ENCODE peak calls at places on chromosome 3, in eight cellular contexts. One of them, this sample, is unnamed. For H3K4me1, the result is how much of the 10 kb centered on the place peaks cover.

GRCh38 chr3:164208026-164208425 is 870.3 kb downstream of the SI start:
- DNase-seq in kidney: no peak
- DNase-seq in psoas muscle: no peak
- DNase-seq in esophagus muscularis mucosa: no peak
- DNase-seq in A549: no peak
- DNase-seq in breast epithelium: no peak
- DNase-seq in left ventricle myocardium inferior: no peak
- DNase-seq in upper lobe of right lung: no peak
- DNase-seq in this sample: no peak

GRCh38 chr3:36175916-36176461 is 204.3 kb upstream of the STAC start:
- DNase-seq in kidney: no peak
- DNase-seq in psoas muscle: no peak
- DNase-seq in esophagus muscularis mucosa: no peak
- DNase-seq in A549: no peak
- DNase-seq in breast epithelium: no peak
- DNase-seq in left ventricle myocardium inferior: no peak
- DNase-seq in upper lobe of right lung: no peak
- DNase-seq in this sample: no peak

GRCh38 chr3:111241960-111242359 is 170.3 kb downstream of the NECTIN3 start:
- DNase-seq in kidney: no peak
- DNase-seq in psoas muscle: no peak
- DNase-seq in esophagus muscularis mucosa: no peak
- DNase-seq in A549: no peak
- DNase-seq in breast epithelium: no peak
- DNase-seq in left ventricle myocardium inferior: no peak
- DNase-seq in upper lobe of right lung: peak
- DNase-seq in this sample: no peak

GRCh38 chr3:181637056-181637798 is 74.5 kb upstream of the SOX2 start:
- DNase-seq in kidney: no peak
- DNase-seq in psoas muscle: no peak
- DNase-seq in esophagus muscularis mucosa: no peak
- DNase-seq in A549: no peak
- DNase-seq in breast epithelium: no peak
- DNase-seq in left ventricle myocardium inferior: no peak
- DNase-seq in upper lobe of right lung: no peak
- DNase-seq in this sample: no peak

GRCh38 chr3:146163584-146163983 is 2.6 kb upstream of the PLOD2 start:
- DNase-seq in kidney: no peak
- DNase-seq in psoas muscle: no peak
- DNase-seq in esophagus muscularis mucosa: no peak
- DNase-seq in A549: peak
- DNase-seq in breast epithelium: no peak
- DNase-seq in left ventricle myocardium inferior: no peak
- DNase-seq in upper lobe of right lung: no peak
- DNase-seq in this sample: no peak

GRCh38 chr3:69869643-69870042 is 129.9 kb upstream of the SAMMSON start:
- DNase-seq in kidney: no peak
- DNase-seq in psoas muscle: no peak
- DNase-seq in esophagus muscularis mucosa: no peak
- DNase-seq in A549: peak
- DNase-seq in breast epithelium: no peak
- DNase-seq in left ventricle myocardium inferior: no peak
- DNase-seq in upper lobe of right lung: no peak
- DNase-seq in this sample: no peak

GRCh38 chr3:186663351-186664118 is 2.3 kb upstream of the HRG start:
- DNase-seq in kidney: no peak
- DNase-seq in psoas muscle: no peak
- DNase-seq in esophagus muscularis mucosa: no peak
- DNase-seq in A549: no peak
- DNase-seq in breast epithelium: no peak
- DNase-seq in left ventricle myocardium inferior: no peak
- DNase-seq in upper lobe of right lung: no peak
- DNase-seq in this sample: no peak

GRCh38 chr3:60512506-60512905 is 738.7 kb downstream of the FHIT start:
- DNase-seq in kidney: no peak
- DNase-seq in psoas muscle: no peak
- DNase-seq in esophagus muscularis mucosa: no peak
- DNase-seq in A549: no peak
- DNase-seq in breast epithelium: no peak
- DNase-seq in left ventricle myocardium inferior: no peak
- DNase-seq in upper lobe of right lung: no peak
- DNase-seq in this sample: no peak

GRCh38 chr3:158918008-158918407 is 116.2 kb downstream of the MFSD1 start:
- DNase-seq in kidney: no peak
- DNase-seq in psoas muscle: no peak
- DNase-seq in esophagus muscularis mucosa: peak
- DNase-seq in A549: peak
- DNase-seq in breast epithelium: no peak
- DNase-seq in left ventricle myocardium inferior: no peak
- DNase-seq in upper lobe of right lung: no peak
- DNase-seq in this sample: no peak

GRCh38 chr3:4060608-4061007 is 242.6 kb upstream of the SETMAR start:
- DNase-seq in kidney: no peak
- DNase-seq in psoas muscle: no peak
- DNase-seq in esophagus muscularis mucosa: no peak
- DNase-seq in A549: no peak
- DNase-seq in breast epithelium: no peak
- DNase-seq in left ventricle myocardium inferior: no peak
- DNase-seq in upper lobe of right lung: no peak
- DNase-seq in this sample: no peak

GRCh38 chr3:63458405-63458804 is 180.3 kb downstream of the SYNPR start:
- DNase-seq in kidney: no peak
- DNase-seq in psoas muscle: no peak
- DNase-seq in esophagus muscularis mucosa: no peak
- DNase-seq in A549: no peak
- DNase-seq in breast epithelium: no peak
- DNase-seq in left ventricle myocardium inferior: no peak
- DNase-seq in upper lobe of right lung: no peak
- DNase-seq in this sample: no peak

GRCh38 chr3:190319660-190320059 is 2.6 kb downstream of the CLDN1 start:
- DNase-seq in kidney: no peak
- DNase-seq in psoas muscle: no peak
- DNase-seq in esophagus muscularis mucosa: no peak
- DNase-seq in A549: no peak
- DNase-seq in breast epithelium: no peak
- DNase-seq in left ventricle myocardium inferior: no peak
- DNase-seq in upper lobe of right lung: no peak
- DNase-seq in this sample: no peak
- H3K4me3 ChIP-seq in kidney: peak
- H3K4me3 ChIP-seq in psoas muscle: no peak
- H3K4me3 ChIP-seq in esophagus muscularis mucosa: no peak
- H3K4me3 ChIP-seq in A549: peak
- H3K4me3 ChIP-seq in breast epithelium: no peak
- H3K4me3 ChIP-seq in left ventricle myocardium inferior: no peak
- H3K4me3 ChIP-seq in upper lobe of right lung: peak
- H3K4me3 ChIP-seq in this sample: peak

DNA sequence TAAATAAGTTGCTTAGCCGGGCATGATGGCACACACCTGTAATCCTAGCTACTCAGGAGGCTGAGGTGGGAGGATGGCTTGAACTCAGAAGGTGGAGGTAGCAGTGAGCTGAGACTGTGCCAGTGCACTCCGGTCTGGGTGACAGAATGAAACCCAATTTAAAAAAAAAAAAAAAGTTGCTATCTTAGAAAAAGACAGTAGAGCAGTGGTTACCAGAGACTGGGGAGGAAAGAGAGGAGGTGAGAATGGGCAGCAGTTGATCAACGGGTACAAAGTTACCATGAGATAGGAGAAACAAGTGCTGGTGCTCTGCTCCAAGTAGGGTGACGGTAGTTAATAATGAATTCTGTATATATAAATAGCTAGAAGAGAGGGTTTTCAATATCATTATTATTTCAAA is 821 bp upstream of the CCR2 start:
- DNase-seq in kidney: no peak
- DNase-seq in psoas muscle: no peak
- DNase-seq in esophagus muscularis mucosa: peak
- DNase-seq in A549: no peak
- DNase-seq in breast epithelium: no peak
- DNase-seq in left ventricle myocardium inferior: no peak
- DNase-seq in upper lobe of right lung: no peak
- DNase-seq in this sample: no peak
- H3K4me1 ChIP-seq in kidney: under half
- H3K4me1 ChIP-seq in psoas muscle: under half
- H3K4me1 ChIP-seq in esophagus muscularis mucosa: under half
- H3K4me1 ChIP-seq in A549: under half
- H3K4me1 ChIP-seq in breast epithelium: under half
- H3K4me1 ChIP-seq in left ventricle myocardium inferior: under half
- H3K4me1 ChIP-seq in upper lobe of right lung: under half
- H3K4me1 ChIP-seq in this sample: under half

DNA sequence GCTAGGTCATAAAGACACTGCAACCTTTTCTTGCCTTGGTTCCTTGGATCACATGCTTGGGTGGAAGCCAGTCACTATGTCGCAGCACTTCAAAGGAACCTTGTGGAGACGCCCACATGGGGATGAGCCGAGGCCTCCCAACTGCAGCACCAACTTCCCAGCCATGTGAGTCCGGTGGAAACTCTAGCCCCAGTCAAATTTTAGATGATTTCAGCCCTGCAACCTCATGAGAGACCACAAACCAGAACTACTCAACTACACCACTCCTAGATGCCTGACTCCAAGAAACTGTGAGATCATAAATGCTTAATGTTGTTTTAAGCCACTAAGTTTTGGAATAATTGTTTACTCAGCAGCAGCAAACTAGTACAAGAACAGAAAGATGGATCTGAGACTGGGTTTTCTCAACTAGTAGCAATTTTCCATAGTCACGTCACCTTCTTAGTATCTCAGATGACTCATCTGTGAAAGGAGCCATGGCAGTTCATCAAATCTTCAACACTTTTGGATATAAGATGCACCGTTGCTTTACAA is 86.5 kb downstream of the MB21D2 start:
- DNase-seq in kidney: no peak
- DNase-seq in psoas muscle: no peak
- DNase-seq in esophagus muscularis mucosa: no peak
- DNase-seq in A549: no peak
- DNase-seq in breast epithelium: no peak
- DNase-seq in left ventricle myocardium inferior: no peak
- DNase-seq in upper lobe of right lung: no peak
- DNase-seq in this sample: no peak
- H3K4me3 ChIP-seq in kidney: no peak
- H3K4me3 ChIP-seq in psoas muscle: no peak
- H3K4me3 ChIP-seq in esophagus muscularis mucosa: no peak
- H3K4me3 ChIP-seq in A549: no peak
- H3K4me3 ChIP-seq in breast epithelium: no peak
- H3K4me3 ChIP-seq in left ventricle myocardium inferior: no peak
- H3K4me3 ChIP-seq in upper lobe of right lung: no peak
- H3K4me3 ChIP-seq in this sample: no peak

GRCh38 chr3:129892486-129892856 is 1.0 kb downstream of the TMCC1 start:
- DNase-seq in kidney: peak
- DNase-seq in psoas muscle: no peak
- DNase-seq in esophagus muscularis mucosa: no peak
- DNase-seq in A549: no peak
- DNase-seq in breast epithelium: no peak
- DNase-seq in left ventricle myocardium inferior: no peak
- DNase-seq in upper lobe of right lung: no peak
- DNase-seq in this sample: no peak
- H3K4me1 ChIP-seq in kidney: under half
- H3K4me1 ChIP-seq in psoas muscle: under half
- H3K4me1 ChIP-seq in esophagus muscularis mucosa: half or more
- H3K4me1 ChIP-seq in A549: under half
- H3K4me1 ChIP-seq in breast epithelium: under half
- H3K4me1 ChIP-seq in left ventricle myocardium inferior: half or more
- H3K4me1 ChIP-seq in upper lobe of right lung: under half
- H3K4me1 ChIP-seq in this sample: half or more

DNA sequence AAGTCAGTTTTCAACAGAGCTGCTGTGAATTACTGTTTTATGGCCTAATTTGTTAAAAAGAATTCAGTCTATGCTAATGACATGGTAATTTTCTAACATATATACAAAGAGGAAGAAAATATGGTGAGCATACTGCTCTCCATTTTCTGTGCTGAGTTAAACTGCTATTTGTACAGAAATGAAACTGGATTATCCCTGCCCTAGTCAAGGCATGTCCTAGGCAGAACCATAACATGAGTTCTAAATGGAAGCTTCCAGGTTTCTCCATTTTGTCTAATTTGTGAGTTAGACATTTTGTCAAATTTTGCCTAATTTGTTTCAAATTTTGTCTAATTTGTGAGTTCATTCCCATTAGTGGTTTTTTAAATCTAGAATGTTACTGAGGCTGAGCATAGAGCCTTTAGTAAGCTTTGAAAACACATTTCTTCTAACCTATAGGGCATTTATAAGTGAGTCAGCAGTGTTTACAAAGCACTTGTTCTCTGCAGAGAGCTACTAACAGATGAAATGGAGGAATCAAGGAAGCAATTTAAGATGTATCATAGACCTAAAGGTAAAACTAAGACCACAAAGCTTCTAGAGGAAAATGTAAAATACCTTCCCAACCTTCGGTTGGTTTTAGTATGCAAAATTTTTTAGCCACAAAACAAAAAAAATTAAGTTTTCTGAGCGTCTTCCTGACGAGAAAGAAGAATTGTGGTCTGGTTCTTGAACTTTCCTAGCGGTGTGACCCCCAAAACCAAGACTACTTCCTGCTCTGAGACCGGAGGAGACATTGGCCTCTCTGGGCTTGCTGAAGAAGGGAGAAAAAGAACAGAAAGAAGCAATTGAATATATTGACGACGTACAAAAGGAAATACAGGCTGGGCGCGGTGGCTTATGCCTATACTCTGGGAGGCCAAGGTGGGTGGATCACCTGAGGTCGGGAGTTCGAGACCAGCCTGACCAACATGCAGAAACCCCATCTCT is 9.8 kb downstream of the P2RY14 start:
- DNase-seq in kidney: no peak
- DNase-seq in psoas muscle: no peak
- DNase-seq in esophagus muscularis mucosa: no peak
- DNase-seq in A549: no peak
- DNase-seq in breast epithelium: no peak
- DNase-seq in left ventricle myocardium inferior: no peak
- DNase-seq in upper lobe of right lung: no peak
- DNase-seq in this sample: no peak
- H3K4me3 ChIP-seq in kidney: no peak
- H3K4me3 ChIP-seq in psoas muscle: no peak
- H3K4me3 ChIP-seq in esophagus muscularis mucosa: no peak
- H3K4me3 ChIP-seq in A549: no peak
- H3K4me3 ChIP-seq in breast epithelium: no peak
- H3K4me3 ChIP-seq in left ventricle myocardium inferior: no peak
- H3K4me3 ChIP-seq in upper lobe of right lung: no peak
- H3K4me3 ChIP-seq in this sample: no peak

This sample was measured in lower lobe of right lung.